ENCODE peak calls at places on chromosomes 13 and 19, in ten cellular contexts. W is testis, B is uterus, C is esophagus squamous epithelium, U is upper lobe of left lung, O is esophagus muscularis mucosa, A is breast epithelium, Z is right lobe of liver, S is adrenal gland, P is tibial nerve. K is an unnamed sample. For H3K4me1, the result is how much of the 10 kb centered on the place peaks cover.

GRCh38 chr19:21202865-21203494 is 61.1 kb downstream of the ZNF431 start:
- DNase-seq in W (peak), B (no peak), C (no peak), U (peak), O (no peak), A (no peak), Z (no peak), S (no peak), P (no peak), K (no peak)

GRCh38 chr19:33465834-33466233 is 55.8 kb downstream of the PEPD start:
- DNase-seq in W (no peak), B (no peak), C (no peak), U (no peak), O (no peak), A (no peak), Z (no peak), S (no peak), P (no peak), K (no peak)

GRCh38 chr13:68056816-68057710 is 826.9 kb upstream of the PCDH9 start:
- DNase-seq in W (no peak), B (no peak), C (no peak), U (no peak), O (no peak), A (no peak), Z (peak), S (no peak), P (no peak), K (no peak)

GRCh38 chr19:4636151-4636717 is 3.1 kb upstream of the TNFAIP8L1 start:
- DNase-seq in W (peak), B (peak), C (no peak), U (peak), O (no peak), A (peak), Z (peak), S (peak), P (peak), K (peak)

GRCh38 chr19:2984196-2984490 is 6.8 kb downstream of the TLE6 start:
- DNase-seq in W (no peak), B (no peak), C (no peak), U (no peak), O (no peak), A (no peak), Z (no peak), S (no peak), P (no peak), K (no peak)

GRCh38 chr13:113109151-113110047 is 3.8 kb downstream of the F7 start:
- DNase-seq in W (no peak), B (no peak), C (no peak), U (no peak), O (no peak), A (no peak), Z (peak), S (no peak), P (no peak), K (no peak)

GRCh38 chr19:13629687-13630357 is 123.5 kb upstream of the CACNA1A start:
- DNase-seq in W (no peak), B (no peak), C (no peak), U (no peak), O (no peak), A (no peak), Z (no peak), S (no peak), P (no peak), K (no peak)

GRCh38 chr13:53242015-53242414 is 213.4 kb downstream of the OLFM4 start:
- DNase-seq in W (no peak), B (no peak), C (no peak), U (no peak), O (no peak), A (no peak), Z (no peak), S (no peak), P (no peak), K (no peak)

GRCh38 chr13:58744686-58745085 is 1113.1 kb downstream of the PCDH17 start:
- DNase-seq in W (no peak), B (no peak), C (no peak), U (no peak), O (no peak), A (no peak), Z (no peak), S (no peak), P (no peak), K (no peak)

GRCh38 chr19:41295506-41295905 is 14.5 kb upstream of the CCDC97 start:
- DNase-seq in W (no peak), B (no peak), C (no peak), U (peak), O (no peak), A (no peak), Z (no peak), S (no peak), P (no peak), K (no peak)

GRCh38 chr19:46718157-46718933 is 1.4 kb upstream of the PRKD2 start:
- DNase-seq in W (no peak), B (no peak), C (no peak), U (peak), O (no peak), A (no peak), Z (no peak), S (peak), P (no peak), K (no peak)

GRCh38 chr13:46213242-46213641 is 1.5 kb downstream of the LRRC63 start:
- DNase-seq in W (no peak), B (no peak), C (no peak), U (no peak), O (no peak), A (no peak), Z (no peak), S (no peak), P (no peak), K (no peak)

GRCh38 chr19:47539747-47540311 is 25.0 kb upstream of the NAPA start:
- DNase-seq in W (no peak), B (no peak), C (no peak), U (no peak), O (no peak), A (no peak), Z (no peak), S (no peak), P (no peak), K (no peak)

GRCh38 chr13:21075303-21076264 is 14.2 kb upstream of the LATS2 start:
- DNase-seq in W (peak), B (peak), C (no peak), U (peak), O (no peak), A (no peak), Z (no peak), S (no peak), P (no peak), K (peak)

GRCh38 chr13:95833713-95834112 is 156.8 kb downstream of the DNAJC3 start:
- DNase-seq in W (no peak), B (no peak), C (no peak), U (no peak), O (no peak), A (no peak), Z (no peak), S (no peak), P (no peak), K (no peak)

GRCh38 chr19:39160889-39161672 is 35.5 kb downstream of the PAK4 start:
- DNase-seq in W (no peak), B (no peak), C (no peak), U (no peak), O (no peak), A (peak), Z (no peak), S (no peak), P (no peak), K (no peak)

GRCh38 chr13:71860547-71861131 is 6.4 kb downstream of the DACH1 start:
- DNase-seq in W (no peak), B (no peak), C (no peak), U (no peak), O (no peak), A (no peak), Z (no peak), S (no peak), P (no peak), K (no peak)

GRCh38 chr19:33703821-33704220 is 82.1 kb downstream of the CHST8 start:
- DNase-seq in W (no peak), B (no peak), C (no peak), U (peak), O (no peak), A (no peak), Z (no peak), S (no peak), P (no peak), K (no peak)

GRCh38 chr19:30795727-30796126 is 423.5 kb downstream of the ZNF536 start:
- DNase-seq in W (no peak), B (no peak), C (no peak), U (no peak), O (peak), A (no peak), Z (no peak), S (no peak), P (no peak), K (no peak)

GRCh38 chr13:20904908-20905307 is 2.4 kb upstream of the XPO4 start:
- DNase-seq in W (no peak), B (no peak), C (no peak), U (no peak), O (no peak), A (no peak), Z (no peak), S (no peak), P (no peak), K (no peak)

GRCh38 chr19:42683917-42684513 is 56.3 kb downstream of the PSG3 start:
- DNase-seq in W (peak), B (no peak), C (no peak), U (no peak), O (no peak), A (no peak), Z (no peak), S (no peak), P (no peak), K (no peak)

GRCh38 chr19:49554701-49555181 is 25.6 kb downstream of the NOSIP start:
- DNase-seq in W (no peak), B (no peak), C (no peak), U (no peak), O (no peak), A (no peak), Z (no peak), S (peak), P (no peak), K (no peak)

GRCh38 chr13:44869167-44869566 is 120.1 kb downstream of the NUFIP1 start:
- DNase-seq in W (no peak), B (no peak), C (no peak), U (no peak), O (no peak), A (no peak), Z (no peak), S (no peak), P (no peak), K (no peak)

GRCh38 chr13:44868397-44868796 is 120.9 kb downstream of the NUFIP1 start:
- DNase-seq in W (no peak), B (no peak), C (no peak), U (no peak), O (no peak), A (no peak), Z (no peak), S (no peak), P (no peak), K (no peak)

GRCh38 chr13:44866512-44866911 is 122.8 kb downstream of the NUFIP1 start:
- DNase-seq in W (no peak), B (no peak), C (no peak), U (no peak), O (no peak), A (no peak), Z (no peak), S (no peak), P (no peak), K (no peak)

GRCh38 chr13:44867825-44868224 is 121.4 kb downstream of the NUFIP1 start:
- DNase-seq in W (peak), B (peak), C (no peak), U (no peak), O (no peak), A (no peak), Z (peak), S (peak), P (no peak), K (peak)

DNA sequence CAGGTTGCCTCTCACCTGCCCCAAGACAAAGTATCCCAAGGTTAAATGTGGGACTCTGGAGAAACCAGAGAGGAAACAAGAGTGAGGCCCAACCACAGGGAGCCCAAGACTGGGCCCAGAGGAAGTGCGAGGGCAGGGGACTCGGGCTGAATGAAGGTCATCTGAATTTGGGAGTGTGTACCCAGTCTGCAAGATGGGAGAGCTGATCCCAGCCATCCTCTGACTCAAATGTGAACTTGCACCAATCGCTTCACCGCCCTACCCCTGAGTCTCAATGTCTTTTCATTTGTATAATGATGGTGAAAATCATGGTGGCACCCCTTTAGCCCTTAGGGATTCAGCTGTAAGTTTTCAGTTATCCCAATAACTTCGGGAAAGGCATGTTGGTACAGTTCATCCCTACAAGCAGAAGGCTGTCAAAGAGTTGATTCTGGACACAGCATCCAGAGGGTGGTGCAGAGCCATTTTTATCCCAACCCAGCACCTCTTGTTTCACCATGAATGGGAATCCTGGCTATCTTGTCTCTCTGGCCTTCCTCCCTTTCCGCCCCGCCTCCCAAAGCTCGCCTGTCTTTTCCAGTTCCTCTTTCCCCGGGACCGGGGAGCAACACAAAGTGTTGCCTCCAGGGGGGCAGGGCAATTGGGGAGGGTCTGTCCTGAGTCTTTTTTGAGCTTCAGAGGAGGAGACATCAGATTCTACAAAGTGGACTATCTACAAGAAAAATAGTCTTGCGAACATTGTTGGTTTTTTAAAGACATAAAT is 123.4 kb downstream of the NUFIP1 start:
- DNase-seq in W (no peak), B (peak), C (no peak), U (no peak), O (no peak), A (no peak), Z (no peak), S (no peak), P (no peak), K (no peak)
- TF ChIP-seq POLR2A in W (no peak), B (no peak), C (no peak), U (no peak), O (no peak), A (no peak), Z (no peak), S (no peak), P (no peak), K (no peak)

GRCh38 chr13:99225078-99225477 is 24.4 kb downstream of the UBAC2 start:
- DNase-seq in W (no peak), B (no peak), C (no peak), U (no peak), O (no peak), A (no peak), Z (no peak), S (no peak), P (no peak), K (no peak)

GRCh38 chr13:99224019-99224418 is 23.4 kb downstream of the UBAC2 start:
- DNase-seq in W (no peak), B (no peak), C (no peak), U (no peak), O (peak), A (no peak), Z (no peak), S (no peak), P (no peak), K (no peak)

GRCh38 chr13:99227331-99227900 is 26.8 kb downstream of the UBAC2 start:
- DNase-seq in W (no peak), B (no peak), C (no peak), U (no peak), O (no peak), A (no peak), Z (no peak), S (no peak), P (no peak), K (no peak)

GRCh38 chr13:99227909-99228688 is 27.4 kb downstream of the UBAC2 start:
- DNase-seq in W (no peak), B (no peak), C (no peak), U (peak), O (no peak), A (no peak), Z (no peak), S (peak), P (no peak), K (no peak)

GRCh38 chr13:99226493-99226892 is 25.8 kb downstream of the UBAC2 start:
- DNase-seq in W (no peak), B (no peak), C (no peak), U (no peak), O (no peak), A (no peak), Z (no peak), S (no peak), P (no peak), K (no peak)
- H3K27ac ChIP-seq in W (no peak), B (no peak), C (no peak), U (no peak), O (no peak), A (no peak), Z (no peak), S (no peak), P (no peak), K (no peak)

GRCh38 chr13:75419656-75420055 is 62.3 kb downstream of the TBC1D4 start:
- DNase-seq in W (no peak), B (no peak), C (no peak), U (no peak), O (no peak), A (no peak), Z (no peak), S (no peak), P (no peak), K (no peak)
- H3K4me1 ChIP-seq in W (under half), B (under half), C (under half), U (under half), O (half or more), A (under half), Z (under half), S (half or more), P (under half), K (under half)

GRCh38 chr19:16671652-16672274 is 10.8 kb downstream of the TMEM38A start:
- DNase-seq in W (no peak), B (no peak), C (no peak), U (no peak), O (no peak), A (no peak), Z (no peak), S (no peak), P (no peak), K (no peak)
- TF ChIP-seq POLR2A in W (no peak), B (no peak), C (no peak), U (no peak), O (no peak), A (no peak), Z (no peak), S (no peak), P (no peak), K (no peak)

K was measured in ovary.